ENCODE peak calls at places on chromosomes 4 and X, in six cellular contexts. One of them, this sample, is unnamed. For H3K36me3, the result is how much of the 10 kb centered on the place peaks cover.

GRCh38 chr4:67931256-67931655 is 32.0 kb downstream of the TMPRSS11A start:
- DNase-seq in IMR-90: no peak
- DNase-seq in ovary: no peak
- DNase-seq in prostate gland: no peak
- DNase-seq in tibial nerve: no peak
- DNase-seq in Peyer's patch: no peak
- DNase-seq in this sample: no peak

GRCh38 chrX:150408007-150408406 is 44.9 kb downstream of the MAMLD1 start:
- DNase-seq in Peyer's patch: no peak
- DNase-seq in IMR-90: no peak
- DNase-seq in ovary: no peak
- DNase-seq in prostate gland: no peak
- DNase-seq in tibial nerve: no peak
- DNase-seq in this sample: no peak

GRCh38 chr4:156575430-156576073 is 396.0 kb downstream of the PDGFC start:
- DNase-seq in IMR-90: no peak
- DNase-seq in tibial nerve: no peak
- DNase-seq in ovary: no peak
- DNase-seq in prostate gland: no peak
- DNase-seq in Peyer's patch: no peak
- DNase-seq in this sample: no peak

GRCh38 chrX:74422576-74423288 is 1.4 kb downstream of the SLC16A2 start:
- DNase-seq in ovary: peak
- DNase-seq in IMR-90: peak
- DNase-seq in Peyer's patch: peak
- DNase-seq in tibial nerve: no peak
- DNase-seq in prostate gland: peak
- DNase-seq in this sample: no peak

GRCh38 chr4:3530663-3531254 is 1.5 kb downstream of the LRPAP1 start:
- DNase-seq in IMR-90: no peak
- DNase-seq in tibial nerve: no peak
- DNase-seq in ovary: no peak
- DNase-seq in Peyer's patch: no peak
- DNase-seq in prostate gland: no peak
- DNase-seq in this sample: no peak

GRCh38 chr4:54318904-54319303 is 89.8 kb downstream of the PDGFRA start:
- DNase-seq in prostate gland: no peak
- DNase-seq in tibial nerve: no peak
- DNase-seq in IMR-90: peak
- DNase-seq in Peyer's patch: no peak
- DNase-seq in ovary: no peak
- DNase-seq in this sample: no peak

GRCh38 chrX:151538190-151539122 is 25.0 kb upstream of the PASD1 start:
- DNase-seq in ovary: no peak
- DNase-seq in prostate gland: no peak
- DNase-seq in Peyer's patch: no peak
- DNase-seq in IMR-90: no peak
- DNase-seq in tibial nerve: no peak
- DNase-seq in this sample: no peak

GRCh38 chr4:153792007-153792892 is 3.4 kb upstream of the SFRP2 start:
- DNase-seq in prostate gland: no peak
- DNase-seq in ovary: no peak
- DNase-seq in tibial nerve: peak
- DNase-seq in Peyer's patch: peak
- DNase-seq in IMR-90: no peak
- DNase-seq in this sample: no peak

GRCh38 chr4:145083891-145084640 is 13.9 kb downstream of the ANAPC10 start:
- DNase-seq in ovary: no peak
- DNase-seq in Peyer's patch: no peak
- DNase-seq in prostate gland: no peak
- DNase-seq in tibial nerve: no peak
- DNase-seq in IMR-90: peak
- DNase-seq in this sample: no peak

GRCh38 chr4:118989098-118990080 is 100.7 kb downstream of the SYNPO2 start:
- DNase-seq in tibial nerve: no peak
- DNase-seq in prostate gland: no peak
- DNase-seq in Peyer's patch: no peak
- DNase-seq in IMR-90: peak
- DNase-seq in ovary: no peak
- DNase-seq in this sample: no peak

GRCh38 chrX:107936434-107936730 is 45.8 kb downstream of the TEX13B start:
- DNase-seq in tibial nerve: no peak
- DNase-seq in prostate gland: no peak
- DNase-seq in IMR-90: no peak
- DNase-seq in Peyer's patch: no peak
- DNase-seq in ovary: no peak
- DNase-seq in this sample: no peak

GRCh38 chr4:121233982-121234381 is 69.9 kb upstream of the TNIP3 start:
- DNase-seq in IMR-90: no peak
- DNase-seq in Peyer's patch: no peak
- DNase-seq in ovary: no peak
- DNase-seq in tibial nerve: no peak
- DNase-seq in prostate gland: no peak
- DNase-seq in this sample: no peak

GRCh38 chrX:44580466-44580865 is 37.8 kb upstream of the FUNDC1 start:
- DNase-seq in ovary: no peak
- DNase-seq in prostate gland: no peak
- DNase-seq in IMR-90: peak
- DNase-seq in tibial nerve: no peak
- DNase-seq in Peyer's patch: no peak
- DNase-seq in this sample: no peak

GRCh38 chrX:55135171-55135570 is 46.4 kb downstream of the PAGE2 start:
- DNase-seq in Peyer's patch: peak
- DNase-seq in ovary: peak
- DNase-seq in IMR-90: peak
- DNase-seq in tibial nerve: peak
- DNase-seq in prostate gland: peak
- DNase-seq in this sample: no peak

GRCh38 chr4:187840814-187841213 is 154.8 kb upstream of the ZFP42 start:
- DNase-seq in IMR-90: peak
- DNase-seq in tibial nerve: no peak
- DNase-seq in prostate gland: no peak
- DNase-seq in Peyer's patch: no peak
- DNase-seq in ovary: no peak
- DNase-seq in this sample: no peak

GRCh38 chr4:18666322-18666721 is 644.8 kb upstream of the LCORL start:
- DNase-seq in Peyer's patch: no peak
- DNase-seq in ovary: no peak
- DNase-seq in tibial nerve: no peak
- DNase-seq in prostate gland: no peak
- DNase-seq in IMR-90: no peak
- DNase-seq in this sample: no peak

GRCh38 chr4:72592076-72592475 is 23.1 kb upstream of the ADAMTS3 start:
- DNase-seq in tibial nerve: no peak
- DNase-seq in Peyer's patch: no peak
- DNase-seq in ovary: no peak
- DNase-seq in prostate gland: no peak
- DNase-seq in IMR-90: no peak
- DNase-seq in this sample: no peak

GRCh38 chr4:4460759-4461158 is 73.9 kb downstream of the NSG1 start:
- DNase-seq in ovary: no peak
- DNase-seq in prostate gland: no peak
- DNase-seq in Peyer's patch: no peak
- DNase-seq in tibial nerve: no peak
- DNase-seq in IMR-90: no peak
- DNase-seq in this sample: no peak

GRCh38 chr4:173025131-173025530 is 143.5 kb upstream of the GALNT7 start:
- DNase-seq in prostate gland: peak
- DNase-seq in tibial nerve: peak
- DNase-seq in Peyer's patch: no peak
- DNase-seq in ovary: peak
- DNase-seq in IMR-90: peak
- DNase-seq in this sample: no peak

GRCh38 chr4:185134176-185134869 is 8.7 kb upstream of the SLC25A4 start:
- DNase-seq in ovary: no peak
- DNase-seq in Peyer's patch: no peak
- DNase-seq in prostate gland: peak
- DNase-seq in tibial nerve: no peak
- DNase-seq in IMR-90: peak
- DNase-seq in this sample: no peak

GRCh38 chr4:72215198-72215597 is 183.4 kb downstream of the NPFFR2 start:
- DNase-seq in ovary: no peak
- DNase-seq in Peyer's patch: no peak
- DNase-seq in tibial nerve: no peak
- DNase-seq in prostate gland: no peak
- DNase-seq in IMR-90: no peak
- DNase-seq in this sample: no peak

GRCh38 chrX:38859602-38860001 is 58.3 kb downstream of the MID1IP1 start:
- DNase-seq in IMR-90: peak
- DNase-seq in tibial nerve: no peak
- DNase-seq in Peyer's patch: no peak
- DNase-seq in prostate gland: no peak
- DNase-seq in ovary: no peak
- DNase-seq in this sample: no peak

GRCh38 chrX:18994713-18995112 is 10.8 kb upstream of the PHKA2 start:
- DNase-seq in ovary: no peak
- DNase-seq in Peyer's patch: no peak
- DNase-seq in IMR-90: peak
- DNase-seq in prostate gland: no peak
- DNase-seq in tibial nerve: no peak
- DNase-seq in this sample: no peak

DNA sequence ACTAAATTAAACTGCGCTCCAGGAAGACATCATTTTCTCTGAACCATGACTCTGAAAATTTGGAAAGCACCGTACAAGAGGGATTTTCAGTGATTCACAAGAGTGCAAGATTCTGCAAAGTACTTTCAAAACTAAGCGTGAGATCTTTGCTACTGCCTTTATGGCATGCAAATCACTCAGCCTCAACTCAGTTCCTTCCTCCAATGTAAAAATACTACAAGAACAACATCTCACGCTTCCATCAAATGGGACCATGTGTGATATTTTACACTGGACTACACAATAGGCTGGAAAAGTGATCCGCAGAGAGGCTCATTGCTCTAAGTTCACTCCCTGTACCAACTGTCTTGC is 682 bp upstream of the IL15 start:
- DNase-seq in Peyer's patch: no peak
- DNase-seq in ovary: no peak
- DNase-seq in IMR-90: no peak
- DNase-seq in tibial nerve: no peak
- DNase-seq in prostate gland: no peak
- DNase-seq in this sample: no peak
- H3K27ac ChIP-seq in Peyer's patch: peak
- H3K27ac ChIP-seq in ovary: no peak
- H3K27ac ChIP-seq in IMR-90: no peak
- H3K27ac ChIP-seq in tibial nerve: peak
- H3K27ac ChIP-seq in prostate gland: peak
- H3K27ac ChIP-seq in this sample: peak

DNA sequence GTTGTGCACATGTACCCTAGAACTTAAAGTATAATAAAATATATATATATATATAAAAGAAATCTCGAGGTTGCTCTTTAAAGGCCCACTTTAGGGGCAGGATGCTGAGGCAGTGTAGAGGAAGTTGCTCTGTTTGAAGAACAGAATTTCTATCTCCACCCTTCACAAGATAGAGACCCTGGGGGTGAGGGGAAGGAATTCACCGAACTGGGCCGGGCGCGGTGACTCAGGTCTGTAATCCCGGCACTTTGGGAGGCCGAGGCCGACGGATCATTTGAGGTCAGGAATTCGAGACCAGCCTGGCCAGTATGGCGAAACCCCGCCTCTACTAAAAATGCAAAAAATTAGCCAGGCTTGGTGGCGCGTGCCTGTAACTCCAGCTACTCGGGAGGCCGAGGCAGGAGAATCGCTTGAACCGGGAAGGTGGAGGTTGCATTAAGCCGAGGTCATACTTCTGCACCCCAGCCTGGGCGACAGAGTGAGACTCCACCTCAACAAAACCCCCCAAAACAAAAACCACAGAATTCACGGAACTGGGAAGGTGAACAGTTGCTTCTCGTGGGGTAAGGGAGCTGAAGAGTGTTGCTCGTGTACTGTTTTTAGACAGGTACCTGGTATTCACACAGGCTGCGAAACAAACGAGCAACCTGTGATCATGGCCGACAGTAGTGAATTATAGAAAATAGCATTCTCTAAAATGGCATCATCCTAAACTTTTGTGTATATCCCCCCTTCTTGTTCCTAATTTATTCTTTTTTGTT is 6.2 kb downstream of the PLAC8 start:
- DNase-seq in tibial nerve: no peak
- DNase-seq in ovary: no peak
- DNase-seq in Peyer's patch: no peak
- DNase-seq in prostate gland: no peak
- DNase-seq in IMR-90: no peak
- DNase-seq in this sample: no peak
- TF ChIP-seq POLR2A in tibial nerve: no peak
- TF ChIP-seq POLR2A in ovary: no peak
- TF ChIP-seq POLR2A in Peyer's patch: no peak
- TF ChIP-seq POLR2A in prostate gland: no peak
- TF ChIP-seq POLR2A in IMR-90: no peak
- TF ChIP-seq POLR2A in this sample: no peak

GRCh38 chr4:51923343-51923742 is 80.4 kb downstream of the DCUN1D4 start:
- DNase-seq in tibial nerve: no peak
- DNase-seq in IMR-90: no peak
- DNase-seq in prostate gland: no peak
- DNase-seq in Peyer's patch: no peak
- DNase-seq in ovary: no peak
- DNase-seq in this sample: no peak
- H3K36me3 ChIP-seq in tibial nerve: under half
- H3K36me3 ChIP-seq in IMR-90: under half
- H3K36me3 ChIP-seq in prostate gland: under half
- H3K36me3 ChIP-seq in Peyer's patch: under half
- H3K36me3 ChIP-seq in ovary: under half
- H3K36me3 ChIP-seq in this sample: under half

GRCh38 chr4:123546661-123547060 is 150.1 kb downstream of the SPRY1 start:
- DNase-seq in IMR-90: no peak
- DNase-seq in prostate gland: no peak
- DNase-seq in ovary: no peak
- DNase-seq in tibial nerve: no peak
- DNase-seq in Peyer's patch: no peak
- DNase-seq in this sample: no peak

GRCh38 chr4:123547818-123548200 is 151.2 kb downstream of the SPRY1 start:
- DNase-seq in Peyer's patch: no peak
- DNase-seq in ovary: no peak
- DNase-seq in tibial nerve: no peak
- DNase-seq in IMR-90: no peak
- DNase-seq in prostate gland: no peak
- DNase-seq in this sample: no peak

GRCh38 chr4:123547167-123547817 is 150.7 kb downstream of the SPRY1 start:
- DNase-seq in prostate gland: peak
- DNase-seq in IMR-90: no peak
- DNase-seq in ovary: no peak
- DNase-seq in Peyer's patch: peak
- DNase-seq in tibial nerve: no peak
- DNase-seq in this sample: no peak

GRCh38 chr4:123545569-123546122 is 149.1 kb downstream of the SPRY1 start:
- DNase-seq in tibial nerve: no peak
- DNase-seq in Peyer's patch: no peak
- DNase-seq in prostate gland: no peak
- DNase-seq in ovary: no peak
- DNase-seq in IMR-90: no peak
- DNase-seq in this sample: no peak

DNA sequence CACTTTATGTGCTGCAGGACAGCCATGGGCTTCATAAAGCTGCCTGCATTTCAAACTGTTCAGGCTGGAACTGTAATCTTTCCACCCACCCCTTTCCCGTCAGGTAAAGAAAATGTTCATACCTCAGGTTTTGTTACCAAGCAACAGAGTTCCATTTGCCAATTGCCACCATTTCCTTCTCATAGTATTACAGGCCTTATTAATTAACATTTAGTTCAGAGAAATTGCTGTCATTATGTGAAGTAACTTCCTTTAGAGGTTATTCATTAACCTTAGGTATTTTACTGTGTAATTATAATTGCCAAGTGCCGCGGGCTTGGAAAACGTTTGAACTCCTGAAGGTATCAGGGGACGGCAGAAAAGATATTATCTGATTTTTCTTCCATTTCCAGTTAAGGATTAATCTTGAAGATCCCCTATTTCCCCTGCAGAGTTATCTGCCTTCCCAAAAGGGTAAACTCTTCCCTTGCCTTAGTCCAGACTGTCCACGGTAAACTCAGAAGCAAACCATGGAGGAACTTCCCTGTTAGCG is 149.6 kb downstream of the SPRY1 start:
- DNase-seq in prostate gland: peak
- DNase-seq in IMR-90: no peak
- DNase-seq in Peyer's patch: no peak
- DNase-seq in tibial nerve: no peak
- DNase-seq in ovary: no peak
- DNase-seq in this sample: no peak
- H3K27ac ChIP-seq in prostate gland: peak
- H3K27ac ChIP-seq in IMR-90: no peak
- H3K27ac ChIP-seq in Peyer's patch: peak
- H3K27ac ChIP-seq in tibial nerve: no peak
- H3K27ac ChIP-seq in ovary: no peak
- H3K27ac ChIP-seq in this sample: no peak